ENCODE peak calls at places on chromosomes 4 and X, in ten cellular contexts. One of them, this sample, is unnamed.

GRCh38 chrX:41145920-41146608 is 60.8 kb downstream of the USP9X start:
- DNase-seq in HCT116: peak; percentile 19
- DNase-seq in esophagus muscularis mucosa: no peak
- DNase-seq in IMR-90: peak; percentile 92
- DNase-seq in K562: no peak
- DNase-seq in breast epithelium: no peak
- DNase-seq in ovary: no peak
- DNase-seq in esophagus squamous epithelium: no peak
- DNase-seq in heart left ventricle: no peak
- DNase-seq in Peyer's patch: no peak
- DNase-seq in this sample: no peak

GRCh38 chrX:37958493-37959211 is 47.7 kb upstream of the SYTL5 start:
- DNase-seq in Peyer's patch: no peak
- DNase-seq in heart left ventricle: no peak
- DNase-seq in K562: no peak
- DNase-seq in IMR-90: peak; percentile 1
- DNase-seq in ovary: no peak
- DNase-seq in esophagus squamous epithelium: no peak
- DNase-seq in esophagus muscularis mucosa: no peak
- DNase-seq in HCT116: no peak
- DNase-seq in breast epithelium: no peak
- DNase-seq in this sample: no peak

GRCh38 chr4:972651-973424 is 531 bp downstream of the DGKQ start:
- DNase-seq in HCT116: no peak
- DNase-seq in breast epithelium: no peak
- DNase-seq in Peyer's patch: peak; percentile 53
- DNase-seq in esophagus squamous epithelium: no peak
- DNase-seq in IMR-90: no peak
- DNase-seq in K562: peak; percentile 75
- DNase-seq in esophagus muscularis mucosa: no peak
- DNase-seq in heart left ventricle: no peak
- DNase-seq in ovary: peak; percentile 67
- DNase-seq in this sample: peak; percentile 54

GRCh38 chr4:52600275-52600674 is 58.8 kb downstream of the USP46 start:
- DNase-seq in K562: no peak
- DNase-seq in breast epithelium: no peak
- DNase-seq in ovary: no peak
- DNase-seq in HCT116: no peak
- DNase-seq in esophagus squamous epithelium: no peak
- DNase-seq in Peyer's patch: no peak
- DNase-seq in IMR-90: no peak
- DNase-seq in heart left ventricle: peak; percentile 72
- DNase-seq in esophagus muscularis mucosa: no peak
- DNase-seq in this sample: no peak

GRCh38 chrX:149010026-149010898 is 494.8 kb downstream of the IDS start:
- DNase-seq in IMR-90: no peak
- DNase-seq in ovary: no peak
- DNase-seq in HCT116: no peak
- DNase-seq in K562: no peak
- DNase-seq in esophagus squamous epithelium: no peak
- DNase-seq in esophagus muscularis mucosa: no peak
- DNase-seq in heart left ventricle: no peak
- DNase-seq in Peyer's patch: no peak
- DNase-seq in breast epithelium: no peak
- DNase-seq in this sample: no peak

GRCh38 chrX:119753639-119754257 is 4.6 kb upstream of the SOWAHD start:
- DNase-seq in K562: peak; percentile 32
- DNase-seq in breast epithelium: no peak
- DNase-seq in heart left ventricle: no peak
- DNase-seq in IMR-90: peak; percentile 24
- DNase-seq in HCT116: peak; percentile 48
- DNase-seq in esophagus muscularis mucosa: no peak
- DNase-seq in esophagus squamous epithelium: no peak
- DNase-seq in Peyer's patch: peak; percentile 58
- DNase-seq in ovary: no peak
- DNase-seq in this sample: peak; percentile 32

GRCh38 chrX:135396109-135396508 is 25.6 kb upstream of the SMIM10L2A start:
- DNase-seq in breast epithelium: no peak
- DNase-seq in Peyer's patch: no peak
- DNase-seq in IMR-90: peak; percentile 3
- DNase-seq in ovary: no peak
- DNase-seq in esophagus muscularis mucosa: no peak
- DNase-seq in esophagus squamous epithelium: no peak
- DNase-seq in K562: no peak
- DNase-seq in heart left ventricle: no peak
- DNase-seq in HCT116: no peak
- DNase-seq in this sample: no peak

GRCh38 chrX:119981286-119982070 is 37.9 kb upstream of the NKAP start:
- DNase-seq in esophagus squamous epithelium: no peak
- DNase-seq in Peyer's patch: peak; percentile 53
- DNase-seq in IMR-90: peak; percentile 5
- DNase-seq in heart left ventricle: no peak
- DNase-seq in HCT116: peak; percentile 42
- DNase-seq in esophagus muscularis mucosa: no peak
- DNase-seq in breast epithelium: no peak
- DNase-seq in ovary: no peak
- DNase-seq in K562: no peak
- DNase-seq in this sample: no peak

GRCh38 chr4:156558365-156559025 is 413.1 kb downstream of the PDGFC start:
- DNase-seq in esophagus muscularis mucosa: no peak
- DNase-seq in heart left ventricle: no peak
- DNase-seq in ovary: no peak
- DNase-seq in IMR-90: peak; percentile 35
- DNase-seq in HCT116: no peak
- DNase-seq in K562: no peak
- DNase-seq in breast epithelium: no peak
- DNase-seq in esophagus squamous epithelium: no peak
- DNase-seq in Peyer's patch: no peak
- DNase-seq in this sample: no peak

GRCh38 chr4:128978985-128979384 is 114.4 kb downstream of the SCLT1 start:
- DNase-seq in heart left ventricle: no peak
- DNase-seq in Peyer's patch: no peak
- DNase-seq in K562: no peak
- DNase-seq in HCT116: no peak
- DNase-seq in esophagus squamous epithelium: no peak
- DNase-seq in breast epithelium: no peak
- DNase-seq in esophagus muscularis mucosa: no peak
- DNase-seq in IMR-90: no peak
- DNase-seq in ovary: no peak
- DNase-seq in this sample: no peak

GRCh38 chr4:44118971-44119680 is 329.5 kb downstream of the KCTD8 start:
- DNase-seq in breast epithelium: no peak
- DNase-seq in heart left ventricle: no peak
- DNase-seq in esophagus squamous epithelium: no peak
- DNase-seq in esophagus muscularis mucosa: no peak
- DNase-seq in ovary: no peak
- DNase-seq in Peyer's patch: no peak
- DNase-seq in IMR-90: no peak
- DNase-seq in K562: no peak
- DNase-seq in HCT116: no peak
- DNase-seq in this sample: no peak

GRCh38 chr4:56410247-56410646 is 23.0 kb upstream of the AASDH start:
- DNase-seq in HCT116: peak; percentile 89
- DNase-seq in K562: no peak
- DNase-seq in esophagus muscularis mucosa: no peak
- DNase-seq in heart left ventricle: no peak
- DNase-seq in ovary: no peak
- DNase-seq in Peyer's patch: no peak
- DNase-seq in esophagus squamous epithelium: no peak
- DNase-seq in breast epithelium: peak; percentile 74
- DNase-seq in IMR-90: peak; percentile 98
- DNase-seq in this sample: peak; percentile 17

GRCh38 chrX:150926791-150927190 is 28.3 kb upstream of the CD99L2 start:
- DNase-seq in esophagus squamous epithelium: no peak
- DNase-seq in esophagus muscularis mucosa: no peak
- DNase-seq in heart left ventricle: no peak
- DNase-seq in ovary: no peak
- DNase-seq in HCT116: no peak
- DNase-seq in breast epithelium: no peak
- DNase-seq in Peyer's patch: no peak
- DNase-seq in IMR-90: no peak
- DNase-seq in K562: no peak
- DNase-seq in this sample: no peak

GRCh38 chr4:87926554-87927098 is 48.9 kb upstream of the SPP1 start:
- DNase-seq in HCT116: no peak
- DNase-seq in heart left ventricle: no peak
- DNase-seq in Peyer's patch: no peak
- DNase-seq in K562: no peak
- DNase-seq in esophagus muscularis mucosa: no peak
- DNase-seq in breast epithelium: no peak
- DNase-seq in IMR-90: no peak
- DNase-seq in ovary: no peak
- DNase-seq in esophagus squamous epithelium: no peak
- DNase-seq in this sample: no peak
- TF ChIP-seq POLR2A in HCT116: no peak
- TF ChIP-seq POLR2A in heart left ventricle: no peak
- TF ChIP-seq POLR2A in Peyer's patch: no peak
- TF ChIP-seq POLR2A in K562: no peak
- TF ChIP-seq POLR2A in esophagus muscularis mucosa: no peak
- TF ChIP-seq POLR2A in breast epithelium: no peak
- TF ChIP-seq POLR2A in IMR-90: no peak
- TF ChIP-seq POLR2A in ovary: no peak
- TF ChIP-seq POLR2A in esophagus squamous epithelium: no peak
- TF ChIP-seq POLR2A in this sample: no peak

GRCh38 chrX:108735680-108736508 is 469 bp downstream of the IRS4 start:
- DNase-seq in K562: no peak
- DNase-seq in heart left ventricle: no peak
- DNase-seq in Peyer's patch: no peak
- DNase-seq in HCT116: no peak
- DNase-seq in ovary: peak; percentile 44
- DNase-seq in esophagus squamous epithelium: no peak
- DNase-seq in esophagus muscularis mucosa: no peak
- DNase-seq in breast epithelium: no peak
- DNase-seq in IMR-90: no peak
- DNase-seq in this sample: no peak

GRCh38 chrX:108735087-108735679 is 1.2 kb downstream of the IRS4 start:
- DNase-seq in IMR-90: no peak
- DNase-seq in heart left ventricle: no peak
- DNase-seq in K562: no peak
- DNase-seq in Peyer's patch: no peak
- DNase-seq in esophagus muscularis mucosa: no peak
- DNase-seq in esophagus squamous epithelium: no peak
- DNase-seq in ovary: peak; percentile 21
- DNase-seq in HCT116: no peak
- DNase-seq in breast epithelium: no peak
- DNase-seq in this sample: no peak

GRCh38 chrX:108736509-108737479 is at the start of gene IRS4:
- DNase-seq in heart left ventricle: no peak
- DNase-seq in Peyer's patch: no peak
- DNase-seq in esophagus squamous epithelium: no peak
- DNase-seq in breast epithelium: no peak
- DNase-seq in K562: no peak
- DNase-seq in ovary: peak; percentile 71
- DNase-seq in HCT116: no peak
- DNase-seq in IMR-90: no peak
- DNase-seq in esophagus muscularis mucosa: no peak
- DNase-seq in this sample: no peak

GRCh38 chrX:108732630-108733321 is 3.6 kb downstream of the IRS4 start:
- DNase-seq in esophagus squamous epithelium: no peak
- DNase-seq in Peyer's patch: no peak
- DNase-seq in K562: no peak
- DNase-seq in ovary: peak; percentile 28
- DNase-seq in breast epithelium: no peak
- DNase-seq in esophagus muscularis mucosa: no peak
- DNase-seq in heart left ventricle: no peak
- DNase-seq in IMR-90: no peak
- DNase-seq in HCT116: no peak
- DNase-seq in this sample: no peak

GRCh38 chrX:108734426-108734825 is 1.9 kb downstream of the IRS4 start:
- DNase-seq in IMR-90: no peak
- DNase-seq in HCT116: no peak
- DNase-seq in esophagus squamous epithelium: no peak
- DNase-seq in breast epithelium: no peak
- DNase-seq in K562: no peak
- DNase-seq in heart left ventricle: no peak
- DNase-seq in Peyer's patch: no peak
- DNase-seq in ovary: peak; percentile 17
- DNase-seq in esophagus muscularis mucosa: no peak
- DNase-seq in this sample: no peak
- H3K27me3 ChIP-seq in IMR-90: peaks cover 55% of the 10 kb centered on the region
- H3K27me3 ChIP-seq in HCT116: no peaks in the 10 kb centered on the region
- H3K27me3 ChIP-seq in esophagus squamous epithelium: peaks cover 21% of the 10 kb centered on the region
- H3K27me3 ChIP-seq in breast epithelium: peaks cover 91% of the 10 kb centered on the region
- H3K27me3 ChIP-seq in K562: peaks cover 19% of the 10 kb centered on the region
- H3K27me3 ChIP-seq in heart left ventricle: no peaks in the 10 kb centered on the region
- H3K27me3 ChIP-seq in Peyer's patch: no peaks in the 10 kb centered on the region
- H3K27me3 ChIP-seq in ovary: no peaks in the 10 kb centered on the region
- H3K27me3 ChIP-seq in esophagus muscularis mucosa: no peaks in the 10 kb centered on the region
- H3K27me3 ChIP-seq in this sample: peaks cover 72% of the 10 kb centered on the region

GRCh38 chr4:140153744-140154571 is at the start of gene MAML3:
- DNase-seq in Peyer's patch: peak; percentile 96
- DNase-seq in esophagus muscularis mucosa: peak; percentile 98
- DNase-seq in HCT116: peak; percentile 90
- DNase-seq in K562: peak; percentile 80
- DNase-seq in breast epithelium: peak; percentile 93
- DNase-seq in ovary: peak; percentile 96
- DNase-seq in esophagus squamous epithelium: peak; percentile 31
- DNase-seq in heart left ventricle: peak; percentile 97
- DNase-seq in IMR-90: peak; percentile 96
- DNase-seq in this sample: peak; percentile 95
- TF ChIP-seq POLR2A in Peyer's patch: peak; percentile 73
- TF ChIP-seq POLR2A in esophagus muscularis mucosa: peak; percentile 42
- TF ChIP-seq POLR2A in HCT116: no peak
- TF ChIP-seq POLR2A in K562: peak; percentile 36
- TF ChIP-seq POLR2A in breast epithelium: peak; percentile 43
- TF ChIP-seq POLR2A in ovary: peak; percentile 78
- TF ChIP-seq POLR2A in esophagus squamous epithelium: peak; percentile 86
- TF ChIP-seq POLR2A in heart left ventricle: peak; percentile 86
- TF ChIP-seq POLR2A in IMR-90: peak; percentile 62
- TF ChIP-seq POLR2A in this sample: peak; percentile 90

GRCh38 chrX:40007746-40008705 is 89.7 kb downstream of the BCOR start:
- DNase-seq in heart left ventricle: no peak
- DNase-seq in IMR-90: no peak
- DNase-seq in esophagus squamous epithelium: no peak
- DNase-seq in K562: no peak
- DNase-seq in breast epithelium: no peak
- DNase-seq in Peyer's patch: no peak
- DNase-seq in ovary: no peak
- DNase-seq in esophagus muscularis mucosa: no peak
- DNase-seq in HCT116: no peak
- DNase-seq in this sample: no peak
- H3K27me3 ChIP-seq in heart left ventricle: no peaks in the 10 kb centered on the region
- H3K27me3 ChIP-seq in IMR-90: peaks cover 30% of the 10 kb centered on the region
- H3K27me3 ChIP-seq in esophagus squamous epithelium: peaks cover 15% of the 10 kb centered on the region
- H3K27me3 ChIP-seq in K562: no peaks in the 10 kb centered on the region
- H3K27me3 ChIP-seq in breast epithelium: peaks cover 96% of the 10 kb centered on the region
- H3K27me3 ChIP-seq in Peyer's patch: no peaks in the 10 kb centered on the region
- H3K27me3 ChIP-seq in ovary: no peaks in the 10 kb centered on the region
- H3K27me3 ChIP-seq in esophagus muscularis mucosa: peaks cover 2% of the 10 kb centered on the region
- H3K27me3 ChIP-seq in HCT116: no peaks in the 10 kb centered on the region
- H3K27me3 ChIP-seq in this sample: no peaks in the 10 kb centered on the region

DNA sequence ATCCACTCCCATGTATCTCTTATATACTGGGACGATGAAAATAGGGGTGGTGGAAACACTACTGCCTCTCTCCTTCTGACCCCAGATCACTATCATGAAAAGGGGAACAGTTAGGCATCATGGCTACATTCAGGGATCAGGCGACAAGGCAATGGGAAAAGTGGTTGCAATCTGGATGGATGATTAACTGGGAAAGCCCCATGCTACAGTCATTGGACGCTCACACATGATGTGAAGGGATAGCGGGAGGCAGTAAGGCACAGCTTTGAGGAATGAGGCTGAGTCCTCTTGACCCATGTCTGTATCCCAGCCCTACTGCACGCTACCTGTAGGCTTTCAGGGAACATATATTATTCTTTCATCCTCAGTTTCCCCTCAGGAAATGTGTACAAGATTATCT is 10.2 kb downstream of the GASK1B start:
- DNase-seq in esophagus muscularis mucosa: no peak
- DNase-seq in HCT116: no peak
- DNase-seq in heart left ventricle: no peak
- DNase-seq in esophagus squamous epithelium: no peak
- DNase-seq in K562: no peak
- DNase-seq in Peyer's patch: no peak
- DNase-seq in ovary: no peak
- DNase-seq in IMR-90: peak; percentile 20
- DNase-seq in breast epithelium: no peak
- DNase-seq in this sample: no peak
- TF ChIP-seq POLR2A in esophagus muscularis mucosa: no peak
- TF ChIP-seq POLR2A in HCT116: no peak
- TF ChIP-seq POLR2A in heart left ventricle: no peak
- TF ChIP-seq POLR2A in esophagus squamous epithelium: no peak
- TF ChIP-seq POLR2A in K562: no peak
- TF ChIP-seq POLR2A in Peyer's patch: no peak
- TF ChIP-seq POLR2A in ovary: no peak
- TF ChIP-seq POLR2A in IMR-90: no peak
- TF ChIP-seq POLR2A in breast epithelium: no peak
- TF ChIP-seq POLR2A in this sample: no peak

This sample was measured in transverse colon.